ENCODE peak calls at places on chromosomes 16 and 17, in eight cellular contexts. One of them, this sample, is unnamed.

GRCh38 chr16:2481676-2482075 is 6.7 kb downstream of the TBC1D24 start:
- DNase-seq in OCI-LY7: no peak
- DNase-seq in hepatocyte: no peak
- DNase-seq in GM23338: no peak
- DNase-seq in HCT116: no peak
- DNase-seq in SK-N-SH: no peak
- DNase-seq in PC-3: no peak
- DNase-seq in GM23248: no peak
- DNase-seq in this sample: no peak

GRCh38 chr16:83967838-83968482 is at the start of gene NECAB2:
- DNase-seq in OCI-LY7: peak; percentile 4
- DNase-seq in GM23338: peak; percentile 56
- DNase-seq in SK-N-SH: peak; percentile 94
- DNase-seq in PC-3: peak; percentile 38
- DNase-seq in hepatocyte: peak; percentile 71
- DNase-seq in HCT116: no peak
- DNase-seq in GM23248: peak; percentile 73
- DNase-seq in this sample: no peak

GRCh38 chr17:58755269-58755576 is 431 bp upstream of the PPM1E start:
- DNase-seq in PC-3: no peak
- DNase-seq in GM23248: no peak
- DNase-seq in HCT116: no peak
- DNase-seq in SK-N-SH: no peak
- DNase-seq in GM23338: no peak
- DNase-seq in OCI-LY7: no peak
- DNase-seq in hepatocyte: no peak
- DNase-seq in this sample: no peak

GRCh38 chr16:6804461-6804860 is 528.2 kb upstream of the RBFOX1 start:
- DNase-seq in GM23248: no peak
- DNase-seq in hepatocyte: no peak
- DNase-seq in HCT116: no peak
- DNase-seq in SK-N-SH: no peak
- DNase-seq in GM23338: no peak
- DNase-seq in OCI-LY7: no peak
- DNase-seq in PC-3: no peak
- DNase-seq in this sample: no peak

GRCh38 chr17:309361-309888 is 43.2 kb downstream of the RPH3AL start:
- DNase-seq in hepatocyte: no peak
- DNase-seq in OCI-LY7: peak; percentile 52
- DNase-seq in GM23338: peak; percentile 87
- DNase-seq in GM23248: peak; percentile 62
- DNase-seq in HCT116: no peak
- DNase-seq in PC-3: peak; percentile 7
- DNase-seq in SK-N-SH: peak; percentile 86
- DNase-seq in this sample: no peak

GRCh38 chr17:51372345-51373004 is 112.1 kb downstream of the UTP18 start:
- DNase-seq in SK-N-SH: no peak
- DNase-seq in OCI-LY7: peak; percentile 94
- DNase-seq in PC-3: peak; percentile 73
- DNase-seq in GM23338: peak; percentile 79
- DNase-seq in GM23248: peak; percentile 68
- DNase-seq in HCT116: peak; percentile 98
- DNase-seq in hepatocyte: peak; percentile 29
- DNase-seq in this sample: peak; percentile 84

GRCh38 chr17:27324940-27325339 is 31.0 kb downstream of the WSB1 start:
- DNase-seq in HCT116: no peak
- DNase-seq in GM23338: no peak
- DNase-seq in OCI-LY7: no peak
- DNase-seq in GM23248: no peak
- DNase-seq in hepatocyte: no peak
- DNase-seq in PC-3: no peak
- DNase-seq in SK-N-SH: no peak
- DNase-seq in this sample: no peak

GRCh38 chr16:87765473-87765775 is 362 bp downstream of the KLHDC4 start:
- DNase-seq in SK-N-SH: peak; percentile 62
- DNase-seq in hepatocyte: no peak
- DNase-seq in GM23248: peak; percentile 38
- DNase-seq in PC-3: no peak
- DNase-seq in GM23338: peak; percentile 16
- DNase-seq in HCT116: no peak
- DNase-seq in OCI-LY7: peak; percentile 68
- DNase-seq in this sample: no peak

GRCh38 chr16:20897253-20897896 is 2.8 kb downstream of the DCUN1D3 start:
- DNase-seq in PC-3: peak; percentile 20
- DNase-seq in OCI-LY7: no peak
- DNase-seq in GM23248: peak; percentile 80
- DNase-seq in SK-N-SH: no peak
- DNase-seq in GM23338: no peak
- DNase-seq in HCT116: no peak
- DNase-seq in hepatocyte: peak; percentile 54
- DNase-seq in this sample: no peak

GRCh38 chr16:57379579-57379978 is 7.3 kb downstream of the CX3CL1 start:
- DNase-seq in GM23338: no peak
- DNase-seq in HCT116: no peak
- DNase-seq in PC-3: no peak
- DNase-seq in SK-N-SH: peak; percentile 72
- DNase-seq in hepatocyte: no peak
- DNase-seq in GM23248: no peak
- DNase-seq in OCI-LY7: no peak
- DNase-seq in this sample: no peak

GRCh38 chr17:31598388-31598760 is 206.9 kb downstream of the RAB11FIP4 start:
- DNase-seq in OCI-LY7: no peak
- DNase-seq in hepatocyte: no peak
- DNase-seq in PC-3: no peak
- DNase-seq in SK-N-SH: no peak
- DNase-seq in GM23248: no peak
- DNase-seq in GM23338: no peak
- DNase-seq in HCT116: no peak
- DNase-seq in this sample: no peak

GRCh38 chr17:8408371-8408770 is 10.7 kb upstream of the RNF222 start:
- DNase-seq in GM23338: peak; percentile 60
- DNase-seq in HCT116: peak; percentile 65
- DNase-seq in SK-N-SH: no peak
- DNase-seq in hepatocyte: no peak
- DNase-seq in GM23248: no peak
- DNase-seq in OCI-LY7: no peak
- DNase-seq in PC-3: peak; percentile 65
- DNase-seq in this sample: peak; percentile 53

GRCh38 chr17:65156185-65156834 is 19.1 kb downstream of the RGS9 start:
- DNase-seq in HCT116: no peak
- DNase-seq in OCI-LY7: no peak
- DNase-seq in hepatocyte: no peak
- DNase-seq in GM23248: no peak
- DNase-seq in GM23338: no peak
- DNase-seq in PC-3: no peak
- DNase-seq in SK-N-SH: no peak
- DNase-seq in this sample: no peak

GRCh38 chr17:82250868-82251500 is 22.1 kb downstream of the SLC16A3 start:
- DNase-seq in SK-N-SH: no peak
- DNase-seq in GM23338: no peak
- DNase-seq in OCI-LY7: no peak
- DNase-seq in GM23248: no peak
- DNase-seq in HCT116: no peak
- DNase-seq in hepatocyte: no peak
- DNase-seq in PC-3: no peak
- DNase-seq in this sample: no peak

GRCh38 chr17:60161598-60162330 is 12.0 kb downstream of the CA4 start:
- DNase-seq in GM23338: peak; percentile 74
- DNase-seq in OCI-LY7: no peak
- DNase-seq in hepatocyte: peak; percentile 3
- DNase-seq in GM23248: no peak
- DNase-seq in SK-N-SH: peak; percentile 73
- DNase-seq in PC-3: no peak
- DNase-seq in HCT116: no peak
- DNase-seq in this sample: no peak

GRCh38 chr16:67676516-67676915 is 9.9 kb downstream of the C16orf86 start:
- DNase-seq in hepatocyte: no peak
- DNase-seq in OCI-LY7: no peak
- DNase-seq in SK-N-SH: no peak
- DNase-seq in GM23338: no peak
- DNase-seq in HCT116: no peak
- DNase-seq in PC-3: peak; percentile 68
- DNase-seq in GM23248: no peak
- DNase-seq in this sample: no peak

GRCh38 chr16:11996433-11997174 is 20.1 kb downstream of the SNX29 start:
- DNase-seq in GM23248: no peak
- DNase-seq in HCT116: no peak
- DNase-seq in PC-3: no peak
- DNase-seq in OCI-LY7: no peak
- DNase-seq in hepatocyte: no peak
- DNase-seq in SK-N-SH: no peak
- DNase-seq in GM23338: no peak
- DNase-seq in this sample: no peak

DNA sequence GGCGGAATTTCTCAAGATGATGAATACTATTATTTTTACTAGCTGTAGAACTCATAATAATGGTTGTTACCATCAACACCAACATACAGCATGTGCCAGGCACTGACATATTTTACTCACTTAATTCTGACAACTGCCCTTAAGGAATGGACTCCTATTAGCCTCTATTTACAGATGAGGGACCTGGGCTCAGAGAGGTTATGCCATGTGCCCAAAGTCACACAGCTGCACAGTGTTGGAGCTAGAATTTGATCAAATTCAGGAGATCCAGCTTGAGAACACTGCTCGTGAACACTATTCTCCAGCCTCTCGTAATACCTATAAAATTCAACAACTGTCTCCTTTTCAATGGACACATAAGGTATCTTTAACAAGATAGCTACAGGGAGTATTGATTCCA is 97.2 kb downstream of the XYLT1 start:
- DNase-seq in HCT116: no peak
- DNase-seq in GM23248: no peak
- DNase-seq in GM23338: no peak
- DNase-seq in SK-N-SH: no peak
- DNase-seq in PC-3: no peak
- DNase-seq in hepatocyte: no peak
- DNase-seq in OCI-LY7: no peak
- DNase-seq in this sample: no peak
- H3K4me1 ChIP-seq in HCT116: no peaks in the 10 kb centered on the region
- H3K4me1 ChIP-seq in GM23248: peaks cover 18% of the 10 kb centered on the region
- H3K4me1 ChIP-seq in GM23338: peaks cover 43% of the 10 kb centered on the region
- H3K4me1 ChIP-seq in SK-N-SH: peaks cover under 1% of the 10 kb centered on the region
- H3K4me1 ChIP-seq in PC-3: no peaks in the 10 kb centered on the region
- H3K4me1 ChIP-seq in hepatocyte: peaks cover 24% of the 10 kb centered on the region
- H3K4me1 ChIP-seq in OCI-LY7: peaks cover 93% of the 10 kb centered on the region
- H3K4me1 ChIP-seq in this sample: peaks cover 37% of the 10 kb centered on the region

GRCh38 chr17:7015587-7016020 is 3.2 kb downstream of the RNASEK start:
- DNase-seq in SK-N-SH: no peak
- DNase-seq in GM23338: no peak
- DNase-seq in OCI-LY7: no peak
- DNase-seq in PC-3: no peak
- DNase-seq in GM23248: peak; percentile 55
- DNase-seq in HCT116: no peak
- DNase-seq in hepatocyte: no peak
- DNase-seq in this sample: peak; percentile 58

GRCh38 chr17:7014261-7014994 is 2.0 kb downstream of the RNASEK start:
- DNase-seq in GM23338: peak; percentile 98
- DNase-seq in hepatocyte: peak; percentile 99
- DNase-seq in SK-N-SH: peak; percentile 94
- DNase-seq in OCI-LY7: peak; percentile 98
- DNase-seq in HCT116: peak; percentile 85
- DNase-seq in GM23248: peak; percentile 100
- DNase-seq in PC-3: peak; percentile 93
- DNase-seq in this sample: peak; percentile 99

GRCh38 chr17:7016406-7016805 is 4.0 kb downstream of the RNASEK start:
- DNase-seq in hepatocyte: no peak
- DNase-seq in HCT116: no peak
- DNase-seq in GM23338: no peak
- DNase-seq in OCI-LY7: no peak
- DNase-seq in SK-N-SH: no peak
- DNase-seq in GM23248: no peak
- DNase-seq in PC-3: no peak
- DNase-seq in this sample: no peak

GRCh38 chr17:7016886-7017826 is 4.7 kb downstream of the RNASEK start:
- DNase-seq in PC-3: no peak
- DNase-seq in OCI-LY7: no peak
- DNase-seq in GM23338: no peak
- DNase-seq in HCT116: no peak
- DNase-seq in SK-N-SH: no peak
- DNase-seq in GM23248: no peak
- DNase-seq in hepatocyte: no peak
- DNase-seq in this sample: no peak

GRCh38 chr17:7014995-7015586 is 2.7 kb downstream of the RNASEK start:
- DNase-seq in PC-3: no peak
- DNase-seq in hepatocyte: peak; percentile 59
- DNase-seq in GM23338: peak; percentile 23
- DNase-seq in OCI-LY7: peak; percentile 33
- DNase-seq in SK-N-SH: no peak
- DNase-seq in HCT116: no peak
- DNase-seq in GM23248: peak; percentile 81
- DNase-seq in this sample: peak; percentile 88
- TF ChIP-seq EZH2phosphoT487 in PC-3: no peak
- TF ChIP-seq EZH2phosphoT487 in hepatocyte: no peak
- TF ChIP-seq EZH2phosphoT487 in GM23338: no peak
- TF ChIP-seq EZH2phosphoT487 in OCI-LY7: no peak
- TF ChIP-seq EZH2phosphoT487 in SK-N-SH: no peak
- TF ChIP-seq EZH2phosphoT487 in HCT116: no peak
- TF ChIP-seq EZH2phosphoT487 in GM23248: no peak
- TF ChIP-seq EZH2phosphoT487 in this sample: no peak

GRCh38 chr16:4190934-4191333 is 50.9 kb downstream of the SRL start:
- DNase-seq in PC-3: no peak
- DNase-seq in hepatocyte: no peak
- DNase-seq in SK-N-SH: no peak
- DNase-seq in GM23248: no peak
- DNase-seq in OCI-LY7: no peak
- DNase-seq in HCT116: no peak
- DNase-seq in GM23338: no peak
- DNase-seq in this sample: no peak
- H3K9me2 ChIP-seq in PC-3: no peaks in the 10 kb centered on the region
- H3K9me2 ChIP-seq in hepatocyte: no peaks in the 10 kb centered on the region
- H3K9me2 ChIP-seq in SK-N-SH: no peaks in the 10 kb centered on the region
- H3K9me2 ChIP-seq in GM23248: no peaks in the 10 kb centered on the region
- H3K9me2 ChIP-seq in OCI-LY7: no peaks in the 10 kb centered on the region
- H3K9me2 ChIP-seq in HCT116: no peaks in the 10 kb centered on the region
- H3K9me2 ChIP-seq in GM23338: peaks cover 5% of the 10 kb centered on the region
- H3K9me2 ChIP-seq in this sample: no peaks in the 10 kb centered on the region

DNA sequence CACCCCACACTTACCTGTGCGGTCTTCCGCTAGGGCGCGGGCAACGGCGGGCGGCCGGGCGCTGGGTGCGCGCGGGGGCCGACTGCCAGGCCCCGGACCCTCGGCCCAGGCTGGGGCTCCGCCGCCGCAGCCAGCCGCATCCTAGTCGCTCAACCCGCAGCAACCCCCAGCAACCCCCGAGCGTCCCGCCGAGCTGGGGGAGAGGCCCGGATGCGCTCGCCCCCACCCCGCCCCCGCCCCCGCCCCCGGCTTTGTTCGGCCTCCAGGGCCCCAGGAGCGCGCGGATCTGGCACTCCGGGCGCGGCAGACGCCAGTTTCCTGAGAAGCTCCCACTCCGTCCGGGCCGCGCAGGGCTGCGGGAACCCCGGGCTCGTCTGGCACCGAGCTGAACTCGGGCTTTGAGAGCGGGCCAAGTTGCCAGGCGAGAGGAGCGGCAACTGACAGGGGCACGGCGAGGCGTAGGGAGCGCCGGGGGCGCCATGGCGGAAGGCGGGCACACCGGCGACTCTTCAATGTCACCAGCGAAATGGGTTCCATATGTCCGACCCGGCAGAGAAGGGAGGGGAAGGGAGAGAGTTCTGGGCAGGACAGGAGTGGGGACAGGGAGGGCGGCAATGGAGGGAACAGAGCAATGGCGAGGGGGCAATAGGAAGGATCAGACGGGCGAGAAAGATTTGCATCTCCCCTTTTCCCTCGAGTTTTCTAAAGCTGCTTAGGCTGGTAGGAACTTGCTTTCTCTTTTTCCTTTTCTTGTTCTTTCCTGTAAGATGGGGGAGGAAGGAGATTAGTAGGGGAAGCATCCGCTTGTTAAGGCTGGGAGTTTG is 13.7 kb downstream of the HOXB4 start:
- DNase-seq in GM23338: no peak
- DNase-seq in OCI-LY7: no peak
- DNase-seq in HCT116: no peak
- DNase-seq in SK-N-SH: no peak
- DNase-seq in GM23248: peak; percentile 73
- DNase-seq in PC-3: no peak
- DNase-seq in hepatocyte: no peak
- DNase-seq in this sample: no peak
- H3K4me1 ChIP-seq in GM23338: peaks cover 66% of the 10 kb centered on the region
- H3K4me1 ChIP-seq in OCI-LY7: no peaks in the 10 kb centered on the region
- H3K4me1 ChIP-seq in HCT116: no peaks in the 10 kb centered on the region
- H3K4me1 ChIP-seq in SK-N-SH: no peaks in the 10 kb centered on the region
- H3K4me1 ChIP-seq in GM23248: no peaks in the 10 kb centered on the region
- H3K4me1 ChIP-seq in PC-3: no peaks in the 10 kb centered on the region
- H3K4me1 ChIP-seq in hepatocyte: peaks cover 24% of the 10 kb centered on the region
- H3K4me1 ChIP-seq in this sample: no peaks in the 10 kb centered on the region

This sample was measured in MM.1S.